ENCODE peak calls at places on chromosomes 4 and X, in four cellular contexts. W is IMR-90, S is H9, G is H1. Y is an unnamed sample.

GRCh38 chrX:14899607-14900006 is 26.4 kb downstream of the MOSPD2 start:
- DNase-seq in W (peak; percentile 78), S (no peak), G (no peak), Y (peak; percentile 63)

GRCh38 chr4:137452799-137453198 is 79.5 kb downstream of the PCDH18 start:
- DNase-seq in W (no peak), S (no peak), G (no peak), Y (no peak)

GRCh38 chr4:123976285-123976684 is 579.7 kb downstream of the SPRY1 start:
- DNase-seq in W (peak; percentile 24), S (no peak), G (no peak), Y (peak; percentile 38)

GRCh38 chr4:65668201-65669007 is 1.9 kb downstream of the EPHA5 start:
- DNase-seq in W (no peak), S (peak; percentile 39), G (peak; percentile 53), Y (peak; percentile 60)

GRCh38 chr4:80153800-80154546 is 43.3 kb upstream of the PRDM8 start:
- DNase-seq in W (peak; percentile 71), S (no peak), G (no peak), Y (no peak)

GRCh38 chrX:154056739-154057367 is 37.2 kb upstream of the IRAK1 start:
- DNase-seq in W (peak; percentile 20), S (no peak), G (no peak), Y (no peak)

GRCh38 chrX:22952011-22952410 is 47.7 kb upstream of the DDX53 start:
- DNase-seq in W (peak; percentile 51), S (no peak), G (no peak), Y (peak; percentile 53)

GRCh38 chr4:101961144-101961543 is 170.6 kb downstream of the BANK1 start:
- DNase-seq in W (no peak), S (no peak), G (no peak), Y (peak; percentile 69)

GRCh38 chrX:130120746-130121504 is 10.6 kb upstream of the ELF4 start:
- DNase-seq in W (peak; percentile 71), S (peak; percentile 74), G (peak; percentile 79), Y (peak; percentile 80)

GRCh38 chr4:38673109-38673978 is 9.3 kb downstream of the KLF3 start:
- DNase-seq in W (no peak), S (peak; percentile 46), G (no peak), Y (no peak)

GRCh38 chrX:102558607-102559006 is 40.7 kb upstream of the ARMCX5 start:
- DNase-seq in W (no peak), S (no peak), G (no peak), Y (no peak)

GRCh38 chr4:60724623-60725022 is 475.5 kb upstream of the ADGRL3 start:
- DNase-seq in W (peak; percentile 95), S (no peak), G (no peak), Y (peak; percentile 95)

GRCh38 chrX:63761639-63762038 is 23.4 kb downstream of the ARHGEF9 start:
- DNase-seq in W (no peak), S (no peak), G (no peak), Y (no peak)

GRCh38 chr4:153467897-153468262 is 1.7 kb downstream of the TMEM131L start:
- DNase-seq in W (no peak), S (no peak), G (no peak), Y (no peak)

GRCh38 chrX:74383611-74384010 is 37.7 kb upstream of the SLC16A2 start:
- DNase-seq in W (peak; percentile 59), S (peak; percentile 57), G (no peak), Y (peak; percentile 71)

GRCh38 chr4:177008071-177008835 is 215.5 kb upstream of the VEGFC start:
- DNase-seq in W (peak; percentile 78), S (no peak), G (no peak), Y (no peak)

GRCh38 chr4:184932343-184932742 is 85.9 kb upstream of the HELT start:
- DNase-seq in W (no peak), S (no peak), G (peak; percentile 32), Y (peak; percentile 95)

GRCh38 chrX:10085223-10085622 is 71.6 kb upstream of the CLCN4 start:
- DNase-seq in W (no peak), S (no peak), G (no peak), Y (peak; percentile 30)

GRCh38 chr4:123587983-123588494 is 191.4 kb downstream of the SPRY1 start:
- DNase-seq in W (peak; percentile 93), S (no peak), G (no peak), Y (no peak)

GRCh38 chrX:49106930-49107329 is 16.6 kb downstream of the GPKOW start:
- DNase-seq in W (peak; percentile 52), S (peak; percentile 35), G (no peak), Y (peak; percentile 33)

GRCh38 chr4:127783971-127784519 is 1.9 kb downstream of the HSPA4L start:
- DNase-seq in W (no peak), S (no peak), G (no peak), Y (no peak)

GRCh38 chrX:73562458-73562857 is 539 bp upstream of the CHIC1 start:
- DNase-seq in W (no peak), S (no peak), G (no peak), Y (peak; percentile 1)

GRCh38 chr4:177573487-177573886 is 131.2 kb upstream of the AGA start:
- DNase-seq in W (peak; percentile 96), S (no peak), G (no peak), Y (peak; percentile 12)

GRCh38 chr4:183287677-183288076 is 32.4 kb downstream of the CLDN22 start:
- DNase-seq in W (no peak), S (no peak), G (no peak), Y (no peak)

GRCh38 chrX:110244951-110245480 is 72.9 kb downstream of the AMMECR1 start:
- DNase-seq in W (peak; percentile 4), S (no peak), G (no peak), Y (no peak)

GRCh38 chr4:25417014-25417413 is 40.0 kb downstream of the ANAPC4 start:
- DNase-seq in W (no peak), S (no peak), G (no peak), Y (no peak)

GRCh38 chr4:2250003-2250763 is 8.3 kb upstream of the HAUS3 start:
- DNase-seq in W (no peak), S (no peak), G (peak; percentile 37), Y (no peak)

DNA sequence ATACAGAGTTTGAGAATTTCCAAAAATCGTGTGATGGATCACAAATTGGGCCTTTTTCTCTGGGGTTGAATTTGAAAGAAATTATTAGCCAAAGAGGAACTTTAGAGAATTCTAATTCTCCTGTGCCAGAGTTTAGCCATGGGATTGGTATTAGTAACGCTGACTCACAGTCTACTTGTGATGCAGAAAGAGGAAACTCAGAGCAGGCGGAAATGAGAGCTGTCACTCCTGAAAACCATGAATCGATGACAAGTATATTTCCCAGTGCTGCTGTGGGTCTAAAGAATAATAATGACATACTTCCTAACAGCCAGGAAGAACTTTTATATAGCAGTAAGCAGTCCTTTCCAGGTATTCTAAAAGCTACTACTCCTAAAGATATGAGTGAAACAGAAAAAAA is 64.9 kb downstream of the N4BP2 start:
- DNase-seq in W (peak; percentile 89), S (no peak), G (no peak), Y (peak; percentile 27)
- H3K4me2 ChIP-seq in W (no peak overlapping the region), S (no peak overlapping the region), G (no peak overlapping the region), Y (no peak overlapping the region)

GRCh38 chr4:115121351-115122043 is 8.1 kb upstream of the NDST4 start:
- DNase-seq in W (no peak), S (no peak), G (no peak), Y (no peak)
- H4K5ac ChIP-seq in W (no peak overlapping the region), S (no peak overlapping the region), G (no peak overlapping the region), Y (no peak overlapping the region)

GRCh38 chrX:2188840-2189239 is 311.9 kb downstream of the DHRSX start:
- DNase-seq in W (no peak), S (no peak), G (no peak), Y (no peak)
- H3K4me2 ChIP-seq in W (no peak overlapping the region), S (peak overlapping the region; percentile 30), G (peak overlapping the region; percentile 28), Y (peak overlapping the region; percentile 25)

GRCh38 chr4:6017030-6017429 is 1.2 kb downstream of the C4orf50 start:
- DNase-seq in W (no peak), S (no peak), G (no peak), Y (no peak)
- H4K5ac ChIP-seq in W (no peak overlapping the region), S (no peak overlapping the region), G (no peak overlapping the region), Y (no peak overlapping the region)

GRCh38 chr4:110055014-110055768 is 142.5 kb downstream of the EGF start:
- DNase-seq in W (peak; percentile 28), S (no peak), G (no peak), Y (peak; percentile 43)
- H3K4me2 ChIP-seq in W (no peak overlapping the region), S (no peak overlapping the region), G (no peak overlapping the region), Y (no peak overlapping the region)

GRCh38 chr4:140609548-140610425 is 41.0 kb upstream of the UCP1 start:
- DNase-seq in W (peak; percentile 55), S (no peak), G (no peak), Y (peak; percentile 51)

GRCh38 chr4:140611854-140612253 is 43.1 kb upstream of the UCP1 start:
- DNase-seq in W (peak; percentile 48), S (no peak), G (no peak), Y (no peak)

GRCh38 chr4:140617494-140618060 is 48.8 kb upstream of the UCP1 start:
- DNase-seq in W (no peak), S (no peak), G (no peak), Y (no peak)

GRCh38 chr4:140612356-140612755 is 43.6 kb upstream of the UCP1 start:
- DNase-seq in W (no peak), S (no peak), G (no peak), Y (no peak)

DNA sequence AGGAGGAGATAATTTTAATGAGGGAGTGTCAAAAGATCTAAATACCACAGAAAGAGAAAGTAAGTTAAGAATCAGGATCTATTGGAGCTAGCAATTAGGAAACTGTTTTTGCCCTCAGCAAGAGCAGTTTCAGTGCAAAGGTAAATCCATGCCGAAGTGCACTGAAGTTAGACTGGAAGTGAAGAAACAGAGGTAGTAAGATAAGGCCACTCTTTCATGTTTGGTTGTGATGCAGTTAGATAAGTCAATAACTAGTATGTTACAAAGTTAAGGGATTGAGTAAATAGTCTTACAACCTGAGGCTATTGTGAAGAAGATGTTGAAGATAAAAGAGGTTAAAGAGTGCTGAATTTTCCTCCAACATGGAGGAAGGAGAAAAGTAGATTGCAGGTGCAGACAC is 46.7 kb upstream of the UCP1 start:
- DNase-seq in W (no peak), S (no peak), G (no peak), Y (no peak)
- H4K5ac ChIP-seq in W (no peak overlapping the region), S (no peak overlapping the region), G (no peak overlapping the region), Y (no peak overlapping the region)

Y was measured in mesendoderm.